ENCODE peak calls at places on chromosomes 2 and 18, in seven cellular contexts. S, B, H, R, E, C and A are unnamed samples.

GRCh38 chr2:26574900-26575560 is 66.1 kb downstream of the CIB4 start:
- DNase-seq in B (no peak), R (no peak), H (no peak), S (no peak), E (no peak), C (no peak), A (no peak)

GRCh38 chr2:190533175-190533967 is 1.2 kb downstream of the NEMP2 start:
- DNase-seq in B (peak), E (peak), C (no peak), H (no peak), R (no peak), S (no peak), A (no peak)

GRCh38 chr2:45932278-45932975 is 281.0 kb downstream of the PRKCE start:
- DNase-seq in H (no peak), B (peak), E (peak), R (no peak), S (peak), C (peak), A (no peak)

GRCh38 chr2:68292108-68292710 is 27.5 kb downstream of the CNRIP1 start:
- DNase-seq in R (no peak), S (peak), B (peak), E (peak), H (peak), C (peak), A (no peak)

GRCh38 chr2:176106636-176107539 is at the start of gene HOXD11:
- DNase-seq in H (no peak), C (peak), R (no peak), S (no peak), E (peak), B (peak), A (no peak)

GRCh38 chr2:65450810-65451209 is 18.4 kb upstream of the SPRED2 start:
- DNase-seq in S (no peak), E (no peak), R (no peak), H (no peak), C (no peak), B (no peak), A (no peak)

GRCh38 chr18:76476665-76477561 is 18.1 kb downstream of the ZNF516 start:
- DNase-seq in S (peak), E (peak), B (peak), C (peak), H (no peak), R (no peak), A (peak)

GRCh38 chr2:219969508-219969907 is 342.1 kb downstream of the SLC4A3 start:
- DNase-seq in H (no peak), R (no peak), S (peak), B (peak), E (peak), C (peak), A (no peak)

GRCh38 chr2:56450772-56451171 is 267.0 kb downstream of the CCDC85A start:
- DNase-seq in C (no peak), B (no peak), E (no peak), H (no peak), S (no peak), R (no peak), A (no peak)

GRCh38 chr2:71235930-71236587 is 9.2 kb upstream of the PAIP2B start:
- DNase-seq in B (no peak), E (no peak), S (no peak), C (no peak), R (no peak), H (no peak), A (no peak)

GRCh38 chr18:67783215-67783946 is 266.9 kb upstream of the DSEL start:
- DNase-seq in H (no peak), R (no peak), E (peak), C (peak), S (peak), B (peak), A (peak)

GRCh38 chr2:177058747-177059146 is 153.8 kb upstream of the HNRNPA3 start:
- DNase-seq in E (no peak), C (no peak), R (no peak), B (no peak), S (no peak), H (peak), A (no peak)

GRCh38 chr2:133676392-133677130 is 108.3 kb upstream of the NCKAP5 start:
- DNase-seq in S (peak), B (peak), H (no peak), C (peak), R (no peak), E (peak), A (no peak)

GRCh38 chr2:84458436-84459027 is 548 bp downstream of the SUCLG1 start:
- DNase-seq in S (peak), C (peak), R (no peak), H (peak), B (peak), E (peak), A (no peak)

GRCh38 chr2:119495948-119496347 is 28.3 kb downstream of the SCTR start:
- DNase-seq in R (no peak), B (no peak), S (no peak), E (no peak), H (no peak), C (no peak), A (no peak)

GRCh38 chr2:113077921-113078320 is 10.2 kb downstream of the IL1F10 start:
- DNase-seq in C (no peak), E (peak), B (no peak), S (no peak), R (no peak), H (no peak), A (no peak)

GRCh38 chr2:237315170-237315880 is 98.6 kb downstream of the COL6A3 start:
- DNase-seq in S (peak), R (no peak), B (peak), E (peak), H (no peak), C (peak), A (no peak)

GRCh38 chr2:111910609-111911277 is 12.3 kb downstream of the MERTK start:
- DNase-seq in B (no peak), S (no peak), H (no peak), R (no peak), E (no peak), C (no peak), A (no peak)

GRCh38 chr18:35949903-35950627 is 22.4 kb upstream of the RMP24 start:
- DNase-seq in B (peak), H (peak), E (peak), R (peak), C (peak), S (peak), A (no peak)

GRCh38 chr18:28281400-28281799 is 104.5 kb upstream of the CDH2 start:
- DNase-seq in S (no peak), R (no peak), H (no peak), B (no peak), E (peak), C (no peak), A (no peak)

GRCh38 chr2:20657522-20658235 is 6.8 kb upstream of the HS1BP3 start:
- DNase-seq in H (no peak), R (no peak), E (no peak), C (no peak), S (no peak), B (no peak), A (no peak)

GRCh38 chr18:57075716-57076400 is 71.0 kb upstream of the BOD1L2 start:
- DNase-seq in H (no peak), B (no peak), S (no peak), E (no peak), C (no peak), R (no peak), A (no peak)

GRCh38 chr2:109422758-109423500 is 190.8 kb downstream of the SEPTIN10 start:
- DNase-seq in C (no peak), E (no peak), H (no peak), S (no peak), R (no peak), B (no peak), A (no peak)

GRCh38 chr2:38076710-38077430 is 919 bp upstream of the CYP1B1 start:
- DNase-seq in R (peak), E (peak), C (peak), S (peak), H (peak), B (peak), A (no peak)

GRCh38 chr2:32688511-32688910 is 60.7 kb downstream of the TTC27 start:
- DNase-seq in S (peak), B (peak), R (no peak), E (peak), C (peak), H (no peak), A (no peak)

GRCh38 chr18:40866013-40866644 is 1088.9 kb upstream of the PIK3C3 start:
- DNase-seq in C (peak), E (peak), H (no peak), S (no peak), R (no peak), B (no peak), A (no peak)

GRCh38 chr18:55314615-55315237 is 273.3 kb downstream of the TCF4 start:
- DNase-seq in H (no peak), B (no peak), S (no peak), R (no peak), E (no peak), C (no peak), A (no peak)

GRCh38 chr2:130729311-130730299 is 735 bp downstream of the GPR148 start:
- DNase-seq in H (no peak), R (no peak), B (no peak), S (no peak), C (no peak), E (no peak), A (no peak)

GRCh38 chr2:171347591-171348032 is 86.2 kb downstream of the METTL8 start:
- DNase-seq in H (no peak), R (no peak), E (peak), S (peak), C (peak), B (peak), A (no peak)

GRCh38 chr18:8480506-8481328 is 128.5 kb upstream of the RAB12 start:
- DNase-seq in H (no peak), B (peak), C (peak), E (peak), R (no peak), S (peak), A (peak)